ENCODE peak calls at places on chromosome 3, in six cellular contexts. F is EH, O is NCI-H187, H is iris pigment epithelial cell, S is H4, G is skeletal muscle cell. Y is an unnamed sample.

GRCh38 chr3:178845446-178846118 is 226.0 kb downstream of the ZMAT3 start:
- DNase-seq in O (no peak), H (no peak), G (peak), F (peak), S (no peak), Y (peak)

GRCh38 chr3:112381673-112382542 is 49.0 kb downstream of the CD200 start:
- DNase-seq in O (no peak), F (no peak), G (no peak), H (no peak), S (no peak), Y (no peak)

GRCh38 chr3:115021061-115021460 is 126.0 kb downstream of the ZBTB20 start:
- DNase-seq in F (no peak), G (no peak), S (no peak), O (no peak), H (no peak), Y (no peak)

GRCh38 chr3:190205739-190206138 is 85.0 kb upstream of the P3H2 start:
- DNase-seq in H (peak), F (peak), O (no peak), S (no peak), G (peak), Y (peak)

GRCh38 chr3:35439626-35440025 is 199.7 kb upstream of the ARPP21 start:
- DNase-seq in O (no peak), G (no peak), S (no peak), H (no peak), F (no peak), Y (no peak)

GRCh38 chr3:24640330-24640877 is 145.8 kb upstream of the THRB start:
- DNase-seq in S (peak), O (no peak), G (peak), F (peak), H (peak), Y (peak)

GRCh38 chr3:188403404-188403803 is 249.4 kb downstream of the LPP start:
- DNase-seq in S (no peak), G (no peak), H (no peak), O (no peak), F (no peak), Y (no peak)

GRCh38 chr3:23669541-23670255 is 136.1 kb upstream of the UBE2E1 start:
- DNase-seq in O (no peak), S (no peak), H (no peak), G (no peak), F (no peak), Y (no peak)

GRCh38 chr3:29618395-29619291 is 337.8 kb downstream of the RBMS3 start:
- DNase-seq in S (no peak), O (no peak), F (no peak), H (no peak), G (no peak), Y (no peak)

GRCh38 chr3:67357610-67358458 is 296.6 kb downstream of the SUCLG2 start:
- DNase-seq in O (no peak), G (no peak), H (peak), S (peak), F (peak), Y (no peak)

GRCh38 chr3:4805662-4806061 is 173.6 kb upstream of the BHLHE40 start:
- DNase-seq in H (no peak), G (no peak), S (no peak), F (no peak), O (no peak), Y (no peak)

GRCh38 chr3:187830181-187830580 is 84.9 kb upstream of the BCL6 start:
- DNase-seq in F (no peak), S (no peak), H (no peak), O (no peak), G (no peak), Y (no peak)

GRCh38 chr3:175150812-175151411 is 291.8 kb downstream of the NAALADL2 start:
- DNase-seq in H (peak), G (no peak), O (no peak), F (no peak), S (peak), Y (no peak)

GRCh38 chr3:189781384-189781783 is 150.2 kb downstream of the TP63 start:
- DNase-seq in H (no peak), S (no peak), G (no peak), F (no peak), O (no peak), Y (no peak)

GRCh38 chr3:124791639-124792111 is 61.4 kb downstream of the UMPS start:
- DNase-seq in F (peak), S (peak), O (no peak), H (peak), G (peak), Y (peak)

GRCh38 chr3:31469385-31469784 is 63.3 kb upstream of the STT3B start:
- DNase-seq in F (no peak), G (no peak), H (no peak), S (no peak), O (no peak), Y (no peak)

GRCh38 chr3:166405465-166405864 is 568.2 kb upstream of the BCHE start:
- DNase-seq in G (no peak), O (no peak), H (no peak), S (no peak), F (no peak), Y (no peak)

GRCh38 chr3:186461141-186461540 is 83.0 kb downstream of the CRYGS start:
- DNase-seq in H (peak), F (peak), G (peak), S (no peak), O (no peak), Y (peak)

GRCh38 chr3:32500880-32501784 is 1.5 kb downstream of the CMTM6 start:
- DNase-seq in F (no peak), S (no peak), G (no peak), H (no peak), O (no peak), Y (no peak)

GRCh38 chr3:193345431-193345830 is 33.1 kb downstream of the ATP13A5 start:
- DNase-seq in F (no peak), H (no peak), S (no peak), G (no peak), O (no peak), Y (no peak)

GRCh38 chr3:78818161-78818985 is 949.4 kb downstream of the ROBO1 start:
- DNase-seq in S (no peak), G (no peak), O (no peak), H (no peak), F (no peak), Y (no peak)

GRCh38 chr3:156443079-156443478 is 111.8 kb downstream of the SSR3 start:
- DNase-seq in G (no peak), H (no peak), F (no peak), O (no peak), S (no peak), Y (no peak)

GRCh38 chr3:4738737-4739274 is 240.4 kb upstream of the BHLHE40 start:
- DNase-seq in G (no peak), H (no peak), O (no peak), S (no peak), F (peak), Y (no peak)

GRCh38 chr3:11600501-11601282 is 43.0 kb downstream of the VGLL4 start:
- DNase-seq in S (peak), F (peak), G (peak), O (no peak), H (peak), Y (peak)